ENCODE peak calls at places on chromosomes 11 and 22, in four cellular contexts. O, P, C and G are unnamed samples.

GRCh38 chr11:76244311-76245061 is 38.2 kb upstream of the WNT11 start:
- DNase-seq in P (no peak), C (no peak), O (no peak), G (no peak)

GRCh38 chr11:120248551-120249278 is 8.8 kb downstream of the POU2F3 start:
- DNase-seq in O (peak; percentile 17), C (no peak), P (peak; percentile 66), G (no peak)

GRCh38 chr22:45887202-45888131 is 89.5 kb downstream of the WNT7B start:
- DNase-seq in P (no peak), C (no peak), O (no peak), G (no peak)

GRCh38 chr22:45231293-45231692 is 9.4 kb downstream of the KIAA0930 start:
- DNase-seq in P (no peak), O (no peak), C (no peak), G (no peak)

GRCh38 chr11:116093065-116093464 is 588.9 kb upstream of the CADM1 start:
- DNase-seq in O (no peak), P (no peak), C (no peak), G (no peak)

GRCh38 chr11:4983851-4984250 is 10.8 kb upstream of the OR51L1 start:
- DNase-seq in P (no peak), C (no peak), O (no peak), G (no peak)

GRCh38 chr11:76621466-76621865 is 49.1 kb downstream of the LRRC32 start:
- DNase-seq in C (no peak), O (no peak), P (no peak), G (no peak)

GRCh38 chr11:64028398-64029115 is 7.2 kb upstream of the FLRT1 start:
- DNase-seq in O (no peak), P (no peak), C (no peak), G (no peak)

GRCh38 chr11:64001552-64002427 is 15.6 kb downstream of the OTUB1 start:
- DNase-seq in C (peak; percentile 62), O (no peak), P (no peak), G (no peak)

GRCh38 chr11:80007616-80008015 is 566.8 kb upstream of the TENM4 start:
- DNase-seq in O (no peak), C (no peak), P (peak; percentile 53), G (no peak)

GRCh38 chr22:43002198-43002577 is 12.8 kb downstream of the PACSIN2 start:
- DNase-seq in O (no peak), P (no peak), C (no peak), G (no peak)

GRCh38 chr11:29260939-29261705 is 755.7 kb downstream of the KCNA4 start:
- DNase-seq in O (no peak), P (no peak), C (no peak), G (peak; percentile 59)

GRCh38 chr11:112159098-112159761 is 4.7 kb downstream of the IL18 start:
- DNase-seq in C (no peak), P (no peak), O (no peak), G (no peak)

GRCh38 chr11:111922803-111923202 is 4.1 kb downstream of the C11orf52 start:
- DNase-seq in P (peak; percentile 89), O (no peak), C (no peak), G (no peak)

GRCh38 chr11:126487711-126488110 is 132.2 kb downstream of the ST3GAL4 start:
- DNase-seq in P (no peak), O (no peak), C (no peak), G (no peak)

GRCh38 chr11:72234514-72234830 is 9.5 kb downstream of the PHOX2A start:
- DNase-seq in C (no peak), O (no peak), P (no peak), G (no peak)

GRCh38 chr11:45260047-45260446 is 26.1 kb downstream of the SYT13 start:
- DNase-seq in O (no peak), C (no peak), P (no peak), G (no peak)

GRCh38 chr11:76787271-76787670 is 4.1 kb downstream of the TSKU start:
- DNase-seq in C (no peak), O (no peak), P (no peak), G (no peak)